ENCODE peak calls at places on chromosome 21, in five cellular contexts. One of them, this sample, is unnamed.

GRCh38 chr21:34802180-34802899 is 133.5 kb downstream of the CLIC6 start:
- DNase-seq in stimulated activated CD4-positive, alpha-beta T cell treated with anti-CD3 and anti-CD28 coated beads, Interleukin-15, amount 100 ng/mL, for 48 hours: no peak
- DNase-seq in central memory CD4-positive, alpha-beta T cell: no peak
- DNase-seq in CD4-positive, alpha-beta T cell: no peak
- DNase-seq in NCI-H1694: no peak
- DNase-seq in this sample: no peak

GRCh38 chr21:42836767-42837301 is 42.5 kb downstream of the WDR4 start:
- DNase-seq in CD4-positive, alpha-beta T cell: peak
- DNase-seq in NCI-H1694: no peak
- DNase-seq in stimulated activated CD4-positive, alpha-beta T cell treated with anti-CD3 and anti-CD28 coated beads, Interleukin-15, amount 100 ng/mL, for 48 hours: no peak
- DNase-seq in central memory CD4-positive, alpha-beta T cell: no peak
- DNase-seq in this sample: no peak

GRCh38 chr21:15036189-15036588 is 28.6 kb downstream of the NRIP1 start:
- DNase-seq in stimulated activated CD4-positive, alpha-beta T cell treated with anti-CD3 and anti-CD28 coated beads, Interleukin-15, amount 100 ng/mL, for 48 hours: no peak
- DNase-seq in NCI-H1694: no peak
- DNase-seq in CD4-positive, alpha-beta T cell: no peak
- DNase-seq in central memory CD4-positive, alpha-beta T cell: no peak
- DNase-seq in this sample: no peak

GRCh38 chr21:41953249-41953830 is 478 bp downstream of the C2CD2 start:
- DNase-seq in CD4-positive, alpha-beta T cell: no peak
- DNase-seq in central memory CD4-positive, alpha-beta T cell: no peak
- DNase-seq in stimulated activated CD4-positive, alpha-beta T cell treated with anti-CD3 and anti-CD28 coated beads, Interleukin-15, amount 100 ng/mL, for 48 hours: no peak
- DNase-seq in NCI-H1694: no peak
- DNase-seq in this sample: no peak

GRCh38 chr21:36661511-36662309 is 37.2 kb upstream of the SIM2 start:
- DNase-seq in CD4-positive, alpha-beta T cell: no peak
- DNase-seq in central memory CD4-positive, alpha-beta T cell: no peak
- DNase-seq in NCI-H1694: peak
- DNase-seq in stimulated activated CD4-positive, alpha-beta T cell treated with anti-CD3 and anti-CD28 coated beads, Interleukin-15, amount 100 ng/mL, for 48 hours: no peak
- DNase-seq in this sample: no peak

GRCh38 chr21:36692125-36692843 is 6.6 kb upstream of the SIM2 start:
- DNase-seq in stimulated activated CD4-positive, alpha-beta T cell treated with anti-CD3 and anti-CD28 coated beads, Interleukin-15, amount 100 ng/mL, for 48 hours: no peak
- DNase-seq in NCI-H1694: no peak
- DNase-seq in CD4-positive, alpha-beta T cell: no peak
- DNase-seq in central memory CD4-positive, alpha-beta T cell: no peak
- DNase-seq in this sample: no peak

GRCh38 chr21:45994738-45995685 is 13.4 kb downstream of the COL6A1 start:
- DNase-seq in central memory CD4-positive, alpha-beta T cell: no peak
- DNase-seq in NCI-H1694: no peak
- DNase-seq in stimulated activated CD4-positive, alpha-beta T cell treated with anti-CD3 and anti-CD28 coated beads, Interleukin-15, amount 100 ng/mL, for 48 hours: no peak
- DNase-seq in CD4-positive, alpha-beta T cell: no peak
- DNase-seq in this sample: no peak

GRCh38 chr21:45478816-45479669 is 63.2 kb downstream of the SLC19A1 start:
- DNase-seq in central memory CD4-positive, alpha-beta T cell: no peak
- DNase-seq in NCI-H1694: no peak
- DNase-seq in stimulated activated CD4-positive, alpha-beta T cell treated with anti-CD3 and anti-CD28 coated beads, Interleukin-15, amount 100 ng/mL, for 48 hours: no peak
- DNase-seq in CD4-positive, alpha-beta T cell: no peak
- DNase-seq in this sample: no peak

GRCh38 chr21:41639336-41639735 is 127.5 kb downstream of the RIPK4 start:
- DNase-seq in central memory CD4-positive, alpha-beta T cell: no peak
- DNase-seq in stimulated activated CD4-positive, alpha-beta T cell treated with anti-CD3 and anti-CD28 coated beads, Interleukin-15, amount 100 ng/mL, for 48 hours: no peak
- DNase-seq in NCI-H1694: no peak
- DNase-seq in CD4-positive, alpha-beta T cell: no peak
- DNase-seq in this sample: no peak

GRCh38 chr21:37452222-37452621 is 85.6 kb downstream of the DYRK1A start:
- DNase-seq in stimulated activated CD4-positive, alpha-beta T cell treated with anti-CD3 and anti-CD28 coated beads, Interleukin-15, amount 100 ng/mL, for 48 hours: no peak
- DNase-seq in NCI-H1694: no peak
- DNase-seq in central memory CD4-positive, alpha-beta T cell: no peak
- DNase-seq in CD4-positive, alpha-beta T cell: no peak
- DNase-seq in this sample: no peak

GRCh38 chr21:43599728-43600127 is 59.6 kb downstream of the HSF2BP start:
- DNase-seq in central memory CD4-positive, alpha-beta T cell: no peak
- DNase-seq in NCI-H1694: no peak
- DNase-seq in stimulated activated CD4-positive, alpha-beta T cell treated with anti-CD3 and anti-CD28 coated beads, Interleukin-15, amount 100 ng/mL, for 48 hours: no peak
- DNase-seq in CD4-positive, alpha-beta T cell: no peak
- DNase-seq in this sample: no peak

GRCh38 chr21:26079376-26079775 is 91.2 kb downstream of the APP start:
- DNase-seq in NCI-H1694: no peak
- DNase-seq in stimulated activated CD4-positive, alpha-beta T cell treated with anti-CD3 and anti-CD28 coated beads, Interleukin-15, amount 100 ng/mL, for 48 hours: no peak
- DNase-seq in central memory CD4-positive, alpha-beta T cell: no peak
- DNase-seq in CD4-positive, alpha-beta T cell: no peak
- DNase-seq in this sample: no peak

GRCh38 chr21:37435120-37435519 is 68.5 kb downstream of the DYRK1A start:
- DNase-seq in stimulated activated CD4-positive, alpha-beta T cell treated with anti-CD3 and anti-CD28 coated beads, Interleukin-15, amount 100 ng/mL, for 48 hours: no peak
- DNase-seq in central memory CD4-positive, alpha-beta T cell: peak
- DNase-seq in NCI-H1694: peak
- DNase-seq in CD4-positive, alpha-beta T cell: no peak
- DNase-seq in this sample: no peak

GRCh38 chr21:21712761-21713558 is 714.8 kb downstream of the NCAM2 start:
- DNase-seq in stimulated activated CD4-positive, alpha-beta T cell treated with anti-CD3 and anti-CD28 coated beads, Interleukin-15, amount 100 ng/mL, for 48 hours: no peak
- DNase-seq in NCI-H1694: no peak
- DNase-seq in CD4-positive, alpha-beta T cell: no peak
- DNase-seq in central memory CD4-positive, alpha-beta T cell: no peak
- DNase-seq in this sample: no peak

GRCh38 chr21:38282921-38283320 is 26.1 kb downstream of the KCNJ15 start:
- DNase-seq in NCI-H1694: no peak
- DNase-seq in CD4-positive, alpha-beta T cell: no peak
- DNase-seq in central memory CD4-positive, alpha-beta T cell: no peak
- DNase-seq in stimulated activated CD4-positive, alpha-beta T cell treated with anti-CD3 and anti-CD28 coated beads, Interleukin-15, amount 100 ng/mL, for 48 hours: no peak
- DNase-seq in this sample: no peak

GRCh38 chr21:35145626-35146236 is 96.6 kb upstream of the RUNX1 start:
- DNase-seq in central memory CD4-positive, alpha-beta T cell: no peak
- DNase-seq in NCI-H1694: no peak
- DNase-seq in stimulated activated CD4-positive, alpha-beta T cell treated with anti-CD3 and anti-CD28 coated beads, Interleukin-15, amount 100 ng/mL, for 48 hours: no peak
- DNase-seq in CD4-positive, alpha-beta T cell: no peak
- DNase-seq in this sample: no peak

GRCh38 chr21:42105916-42106315 is 34.8 kb downstream of the UMODL1 start:
- DNase-seq in central memory CD4-positive, alpha-beta T cell: no peak
- DNase-seq in CD4-positive, alpha-beta T cell: no peak
- DNase-seq in stimulated activated CD4-positive, alpha-beta T cell treated with anti-CD3 and anti-CD28 coated beads, Interleukin-15, amount 100 ng/mL, for 48 hours: no peak
- DNase-seq in NCI-H1694: no peak
- DNase-seq in this sample: no peak

GRCh38 chr21:22019766-22020165 is 1021.6 kb downstream of the NCAM2 start:
- DNase-seq in stimulated activated CD4-positive, alpha-beta T cell treated with anti-CD3 and anti-CD28 coated beads, Interleukin-15, amount 100 ng/mL, for 48 hours: no peak
- DNase-seq in CD4-positive, alpha-beta T cell: no peak
- DNase-seq in central memory CD4-positive, alpha-beta T cell: no peak
- DNase-seq in NCI-H1694: no peak
- DNase-seq in this sample: no peak

GRCh38 chr21:31730687-31731111 is 1.2 kb downstream of the SCAF4 start:
- DNase-seq in NCI-H1694: no peak
- DNase-seq in CD4-positive, alpha-beta T cell: no peak
- DNase-seq in central memory CD4-positive, alpha-beta T cell: no peak
- DNase-seq in stimulated activated CD4-positive, alpha-beta T cell treated with anti-CD3 and anti-CD28 coated beads, Interleukin-15, amount 100 ng/mL, for 48 hours: no peak
- DNase-seq in this sample: no peak

GRCh38 chr21:21158376-21158918 is 160.2 kb downstream of the NCAM2 start:
- DNase-seq in NCI-H1694: no peak
- DNase-seq in central memory CD4-positive, alpha-beta T cell: no peak
- DNase-seq in CD4-positive, alpha-beta T cell: no peak
- DNase-seq in stimulated activated CD4-positive, alpha-beta T cell treated with anti-CD3 and anti-CD28 coated beads, Interleukin-15, amount 100 ng/mL, for 48 hours: no peak
- DNase-seq in this sample: no peak

GRCh38 chr21:46527801-46528200 is 69.1 kb downstream of the DIP2A start:
- DNase-seq in NCI-H1694: no peak
- DNase-seq in central memory CD4-positive, alpha-beta T cell: no peak
- DNase-seq in stimulated activated CD4-positive, alpha-beta T cell treated with anti-CD3 and anti-CD28 coated beads, Interleukin-15, amount 100 ng/mL, for 48 hours: no peak
- DNase-seq in CD4-positive, alpha-beta T cell: no peak
- DNase-seq in this sample: no peak

GRCh38 chr21:46500224-46500861 is 41.7 kb downstream of the DIP2A start:
- DNase-seq in central memory CD4-positive, alpha-beta T cell: peak
- DNase-seq in NCI-H1694: no peak
- DNase-seq in CD4-positive, alpha-beta T cell: no peak
- DNase-seq in stimulated activated CD4-positive, alpha-beta T cell treated with anti-CD3 and anti-CD28 coated beads, Interleukin-15, amount 100 ng/mL, for 48 hours: no peak
- DNase-seq in this sample: no peak

GRCh38 chr21:38671716-38672115 is 134.0 kb upstream of the ETS2 start:
- DNase-seq in NCI-H1694: no peak
- DNase-seq in central memory CD4-positive, alpha-beta T cell: no peak
- DNase-seq in CD4-positive, alpha-beta T cell: no peak
- DNase-seq in stimulated activated CD4-positive, alpha-beta T cell treated with anti-CD3 and anti-CD28 coated beads, Interleukin-15, amount 100 ng/mL, for 48 hours: no peak
- DNase-seq in this sample: no peak

GRCh38 chr21:17542371-17542992 is 29.6 kb downstream of the CXADR start:
- DNase-seq in central memory CD4-positive, alpha-beta T cell: no peak
- DNase-seq in stimulated activated CD4-positive, alpha-beta T cell treated with anti-CD3 and anti-CD28 coated beads, Interleukin-15, amount 100 ng/mL, for 48 hours: no peak
- DNase-seq in CD4-positive, alpha-beta T cell: no peak
- DNase-seq in NCI-H1694: no peak
- DNase-seq in this sample: no peak

GRCh38 chr21:34029724-34030528 is 43.5 kb upstream of the MRPS6 start:
- DNase-seq in central memory CD4-positive, alpha-beta T cell: peak
- DNase-seq in stimulated activated CD4-positive, alpha-beta T cell treated with anti-CD3 and anti-CD28 coated beads, Interleukin-15, amount 100 ng/mL, for 48 hours: peak
- DNase-seq in NCI-H1694: no peak
- DNase-seq in CD4-positive, alpha-beta T cell: no peak
- DNase-seq in this sample: peak

GRCh38 chr21:33300701-33301631 is 23.8 kb upstream of the IFNAR1 start:
- DNase-seq in CD4-positive, alpha-beta T cell: no peak
- DNase-seq in stimulated activated CD4-positive, alpha-beta T cell treated with anti-CD3 and anti-CD28 coated beads, Interleukin-15, amount 100 ng/mL, for 48 hours: no peak
- DNase-seq in central memory CD4-positive, alpha-beta T cell: no peak
- DNase-seq in NCI-H1694: no peak
- DNase-seq in this sample: no peak

GRCh38 chr21:24375201-24375600 is 1232.1 kb downstream of the MRPL39 start:
- DNase-seq in stimulated activated CD4-positive, alpha-beta T cell treated with anti-CD3 and anti-CD28 coated beads, Interleukin-15, amount 100 ng/mL, for 48 hours: peak
- DNase-seq in NCI-H1694: no peak
- DNase-seq in central memory CD4-positive, alpha-beta T cell: no peak
- DNase-seq in CD4-positive, alpha-beta T cell: no peak
- DNase-seq in this sample: no peak

GRCh38 chr21:17782051-17782450 is 37.1 kb downstream of the C21orf91 start:
- DNase-seq in CD4-positive, alpha-beta T cell: no peak
- DNase-seq in NCI-H1694: no peak
- DNase-seq in stimulated activated CD4-positive, alpha-beta T cell treated with anti-CD3 and anti-CD28 coated beads, Interleukin-15, amount 100 ng/mL, for 48 hours: no peak
- DNase-seq in central memory CD4-positive, alpha-beta T cell: peak
- DNase-seq in this sample: no peak

GRCh38 chr21:45985471-45986315 is 4.1 kb downstream of the COL6A1 start:
- DNase-seq in stimulated activated CD4-positive, alpha-beta T cell treated with anti-CD3 and anti-CD28 coated beads, Interleukin-15, amount 100 ng/mL, for 48 hours: no peak
- DNase-seq in NCI-H1694: no peak
- DNase-seq in CD4-positive, alpha-beta T cell: no peak
- DNase-seq in central memory CD4-positive, alpha-beta T cell: no peak
- DNase-seq in this sample: no peak

GRCh38 chr21:24693779-24694178 is 913.5 kb downstream of the MRPL39 start:
- DNase-seq in central memory CD4-positive, alpha-beta T cell: no peak
- DNase-seq in stimulated activated CD4-positive, alpha-beta T cell treated with anti-CD3 and anti-CD28 coated beads, Interleukin-15, amount 100 ng/mL, for 48 hours: no peak
- DNase-seq in CD4-positive, alpha-beta T cell: no peak
- DNase-seq in NCI-H1694: no peak
- DNase-seq in this sample: no peak

GRCh38 chr21:43658769-43659135 is 536 bp downstream of the HSF2BP start:
- DNase-seq in stimulated activated CD4-positive, alpha-beta T cell treated with anti-CD3 and anti-CD28 coated beads, Interleukin-15, amount 100 ng/mL, for 48 hours: no peak
- DNase-seq in NCI-H1694: no peak
- DNase-seq in central memory CD4-positive, alpha-beta T cell: no peak
- DNase-seq in CD4-positive, alpha-beta T cell: no peak
- DNase-seq in this sample: no peak

GRCh38 chr21:39885119-39885848 is 18.0 kb downstream of the PCP4 start:
- DNase-seq in CD4-positive, alpha-beta T cell: no peak
- DNase-seq in stimulated activated CD4-positive, alpha-beta T cell treated with anti-CD3 and anti-CD28 coated beads, Interleukin-15, amount 100 ng/mL, for 48 hours: no peak
- DNase-seq in NCI-H1694: peak
- DNase-seq in central memory CD4-positive, alpha-beta T cell: no peak
- DNase-seq in this sample: no peak

GRCh38 chr21:20187028-20187427 is 811.2 kb upstream of the NCAM2 start:
- DNase-seq in CD4-positive, alpha-beta T cell: no peak
- DNase-seq in central memory CD4-positive, alpha-beta T cell: no peak
- DNase-seq in NCI-H1694: no peak
- DNase-seq in stimulated activated CD4-positive, alpha-beta T cell treated with anti-CD3 and anti-CD28 coated beads, Interleukin-15, amount 100 ng/mL, for 48 hours: no peak
- DNase-seq in this sample: no peak

GRCh38 chr21:46191686-46192575 is 7.7 kb upstream of the SPATC1L start:
- DNase-seq in central memory CD4-positive, alpha-beta T cell: no peak
- DNase-seq in NCI-H1694: no peak
- DNase-seq in CD4-positive, alpha-beta T cell: no peak
- DNase-seq in stimulated activated CD4-positive, alpha-beta T cell treated with anti-CD3 and anti-CD28 coated beads, Interleukin-15, amount 100 ng/mL, for 48 hours: no peak
- DNase-seq in this sample: no peak

GRCh38 chr21:21664871-21665270 is 666.7 kb downstream of the NCAM2 start:
- DNase-seq in CD4-positive, alpha-beta T cell: no peak
- DNase-seq in central memory CD4-positive, alpha-beta T cell: no peak
- DNase-seq in NCI-H1694: no peak
- DNase-seq in stimulated activated CD4-positive, alpha-beta T cell treated with anti-CD3 and anti-CD28 coated beads, Interleukin-15, amount 100 ng/mL, for 48 hours: no peak
- DNase-seq in this sample: no peak

GRCh38 chr21:44625756-44626155 is 1.1 kb upstream of the KRTAP10-9 start:
- DNase-seq in central memory CD4-positive, alpha-beta T cell: no peak
- DNase-seq in stimulated activated CD4-positive, alpha-beta T cell treated with anti-CD3 and anti-CD28 coated beads, Interleukin-15, amount 100 ng/mL, for 48 hours: no peak
- DNase-seq in CD4-positive, alpha-beta T cell: no peak
- DNase-seq in NCI-H1694: no peak
- DNase-seq in this sample: no peak

GRCh38 chr21:15932681-15933200 is 203.0 kb downstream of the USP25 start:
- DNase-seq in NCI-H1694: no peak
- DNase-seq in CD4-positive, alpha-beta T cell: no peak
- DNase-seq in stimulated activated CD4-positive, alpha-beta T cell treated with anti-CD3 and anti-CD28 coated beads, Interleukin-15, amount 100 ng/mL, for 48 hours: no peak
- DNase-seq in central memory CD4-positive, alpha-beta T cell: no peak
- DNase-seq in this sample: no peak

GRCh38 chr21:33059319-33059894 is 10.5 kb upstream of the OLIG1 start:
- DNase-seq in NCI-H1694: no peak
- DNase-seq in CD4-positive, alpha-beta T cell: no peak
- DNase-seq in stimulated activated CD4-positive, alpha-beta T cell treated with anti-CD3 and anti-CD28 coated beads, Interleukin-15, amount 100 ng/mL, for 48 hours: no peak
- DNase-seq in central memory CD4-positive, alpha-beta T cell: no peak
- DNase-seq in this sample: no peak

GRCh38 chr21:36535618-36536241 is 55.8 kb upstream of the CLDN14 start:
- DNase-seq in CD4-positive, alpha-beta T cell: no peak
- DNase-seq in stimulated activated CD4-positive, alpha-beta T cell treated with anti-CD3 and anti-CD28 coated beads, Interleukin-15, amount 100 ng/mL, for 48 hours: no peak
- DNase-seq in NCI-H1694: no peak
- DNase-seq in central memory CD4-positive, alpha-beta T cell: no peak
- DNase-seq in this sample: no peak